ENCODE peak calls at places on chromosomes 4 and X, in six cellular contexts. V is nephron progenitor cell, J is dorsolateral prefrontal cortex, H is progenitor cell of endocrine pancreas, S is prostate gland, R is amniotic stem cell. N is an unnamed sample.

GRCh38 chr4:118270492-118270891 is 82.3 kb downstream of the PRSS12 start:
- DNase-seq in V (no peak), J (no peak), H (no peak), S (no peak), R (peak), N (peak)

GRCh38 chrX:156003486-156004185 is 6.1 kb downstream of the IL9R start:
- DNase-seq in V (no peak), J (no peak), H (no peak), S (no peak), R (no peak), N (no peak)

GRCh38 chrX:67636532-67636931 is 92.7 kb downstream of the AR start:
- DNase-seq in V (no peak), J (no peak), H (no peak), S (no peak), R (no peak), N (no peak)

GRCh38 chr4:52983563-52984303 is 121.6 kb downstream of the RASL11B start:
- DNase-seq in V (peak), J (no peak), H (no peak), S (peak), R (peak), N (peak)

GRCh38 chrX:19602866-19603620 is 87.7 kb upstream of the MAP3K15 start:
- DNase-seq in V (no peak), J (no peak), H (no peak), S (no peak), R (peak), N (peak)

GRCh38 chr4:154998284-154998683 is 210.2 kb upstream of the NPY2R start:
- DNase-seq in V (no peak), J (no peak), H (no peak), S (no peak), R (no peak), N (peak)

GRCh38 chr4:84336964-84337705 is 162.0 kb downstream of the NKX6-1 start:
- DNase-seq in V (no peak), J (no peak), H (no peak), S (no peak), R (no peak), N (no peak)

GRCh38 chrX:34656842-34657780 is at the start of gene TMEM47:
- DNase-seq in V (peak), J (peak), H (peak), S (peak), R (peak), N (peak)

GRCh38 chr4:142850478-142850877 is 4.4 kb upstream of the INPP4B start:
- DNase-seq in V (no peak), J (no peak), H (no peak), S (no peak), R (no peak), N (no peak)

GRCh38 chrX:1725472-1725871 is 110.6 kb downstream of the ASMT start:
- DNase-seq in V (no peak), J (no peak), H (no peak), S (no peak), R (no peak), N (no peak)

N was measured in AG10803.